ENCODE peak calls at places on chromosomes 2 and 18, in eight cellular contexts. M is mesendoderm; R is activated CD4-positive, alpha-beta T cell treated with anti-CD3 and anti-CD28 coated beads for 4 hours; U is AML-193; Z is H54; O is nephron progenitor cell; E is M059J; P is naive thymus-derived CD4-positive, alpha-beta T cell. N is an unnamed sample.
A peak's percentile ranks its signal among the peaks of the same experiment; 100 is the strongest.

GRCh38 chr2:231810905-231811304 is 24.7 kb downstream of the COPS7B start:
- DNase-seq in M (peak; percentile 24), R (no peak), U (no peak), Z (peak; percentile 56), O (no peak), E (peak; percentile 78), P (no peak), N (peak; percentile 57)

GRCh38 chr18:3554091-3554601 is 104.2 kb downstream of the TGIF1 start:
- DNase-seq in M (peak; percentile 93), R (no peak), U (no peak), Z (no peak), O (peak; percentile 38), E (no peak), P (no peak), N (no peak)

GRCh38 chr2:42895134-42895795 is 102.9 kb upstream of the HAAO start:
- DNase-seq in M (no peak), R (no peak), U (no peak), Z (no peak), O (no peak), E (peak; percentile 22), P (no peak), N (no peak)

GRCh38 chr2:99679518-99679917 is 189.7 kb upstream of the REV1 start:
- DNase-seq in M (no peak), R (no peak), U (peak; percentile 17), Z (no peak), O (no peak), E (no peak), P (no peak), N (no peak)

GRCh38 chr2:20144861-20145260 is 80.1 kb downstream of the SDC1 start:
- DNase-seq in M (no peak), R (no peak), U (no peak), Z (no peak), O (no peak), E (no peak), P (no peak), N (no peak)

GRCh38 chr2:174337337-174338154 is 2.8 kb downstream of the SP9 start:
- DNase-seq in M (peak; percentile 65), R (no peak), U (no peak), Z (no peak), O (peak; percentile 61), E (peak; percentile 5), P (peak; percentile 49), N (no peak)

GRCh38 chr2:189037518-189037917 is 63.3 kb downstream of the COL3A1 start:
- DNase-seq in M (no peak), R (no peak), U (no peak), Z (peak; percentile 3), O (no peak), E (peak; percentile 41), P (no peak), N (no peak)

GRCh38 chr2:160380613-160381012 is 113.0 kb downstream of the RBMS1 start:
- DNase-seq in M (no peak), R (no peak), U (no peak), Z (no peak), O (no peak), E (no peak), P (no peak), N (no peak)

GRCh38 chr2:46008082-46008870 is 288.9 kb upstream of the EPAS1 start:
- DNase-seq in M (no peak), R (no peak), U (no peak), Z (no peak), O (no peak), E (peak; percentile 70), P (no peak), N (no peak)

GRCh38 chr2:85541753-85542457 is 2.9 kb downstream of the MAT2A start:
- DNase-seq in M (no peak), R (no peak), U (no peak), Z (no peak), O (no peak), E (no peak), P (no peak), N (no peak)

GRCh38 chr18:37253424-37254255 is 312.0 kb downstream of the CELF4 start:
- DNase-seq in M (peak; percentile 70), R (no peak), U (no peak), Z (no peak), O (peak; percentile 83), E (no peak), P (no peak), N (no peak)

GRCh38 chr2:160399880-160400279 is 93.7 kb downstream of the RBMS1 start:
- DNase-seq in M (no peak), R (no peak), U (no peak), Z (no peak), O (no peak), E (no peak), P (no peak), N (no peak)

GRCh38 chr2:110785439-110785838 is 53.1 kb downstream of the ACOXL start:
- DNase-seq in M (no peak), R (no peak), U (no peak), Z (no peak), O (no peak), E (no peak), P (no peak), N (no peak)

GRCh38 chr2:202881570-202881969 is 10.0 kb upstream of the ICA1L start:
- DNase-seq in M (no peak), R (no peak), U (no peak), Z (no peak), O (no peak), E (no peak), P (no peak), N (no peak)

GRCh38 chr18:9952633-9953416 is 39.0 kb downstream of the VAPA start:
- DNase-seq in M (no peak), R (no peak), U (peak; percentile 42), Z (peak; percentile 36), O (no peak), E (peak; percentile 20), P (no peak), N (no peak)

GRCh38 chr2:85445316-85446295 is 27.1 kb downstream of the SH2D6 start:
- DNase-seq in M (peak; percentile 52), R (no peak), U (no peak), Z (no peak), O (no peak), E (peak; percentile 48), P (no peak), N (no peak)

GRCh38 chr18:57447154-57447621 is 12.0 kb downstream of the ONECUT2 start:
- DNase-seq in M (peak; percentile 86), R (no peak), U (peak; percentile 12), Z (no peak), O (peak; percentile 96), E (no peak), P (no peak), N (no peak)

GRCh38 chr2:157837851-157838441 is 38.2 kb downstream of the ACVR1 start:
- DNase-seq in M (no peak), R (no peak), U (no peak), Z (no peak), O (no peak), E (peak; percentile 25), P (no peak), N (peak; percentile 60)

GRCh38 chr18:35326695-35327387 is 17.4 kb downstream of the ZNF24 start:
- DNase-seq in M (peak; percentile 57), R (no peak), U (no peak), Z (no peak), O (no peak), E (no peak), P (no peak), N (no peak)

GRCh38 chr18:48693625-48694262 is 154.9 kb downstream of the CTIF start:
- DNase-seq in M (no peak), R (no peak), U (no peak), Z (no peak), O (no peak), E (peak; percentile 17), P (no peak), N (peak; percentile 19)

GRCh38 chr18:12933323-12933722 is 14.5 kb upstream of the SEH1L start:
- DNase-seq in M (no peak), R (no peak), U (no peak), Z (no peak), O (no peak), E (no peak), P (no peak), N (no peak)

GRCh38 chr18:71598374-71598773 is 945.8 kb downstream of the CBLN2 start:
- DNase-seq in M (no peak), R (no peak), U (no peak), Z (no peak), O (no peak), E (no peak), P (no peak), N (no peak)

GRCh38 chr2:136114392-136114791 is 3.6 kb downstream of the CXCR4 start:
- DNase-seq in M (no peak), R (no peak), U (no peak), Z (no peak), O (no peak), E (no peak), P (peak; percentile 41), N (no peak)

GRCh38 chr2:2582998-2583545 is 252.0 kb upstream of the MYT1L start:
- DNase-seq in M (no peak), R (no peak), U (no peak), Z (no peak), O (no peak), E (no peak), P (no peak), N (no peak)

GRCh38 chr2:1132328-1132964 is 181.8 kb downstream of the SNTG2 start:
- DNase-seq in M (no peak), R (no peak), U (no peak), Z (no peak), O (no peak), E (no peak), P (no peak), N (no peak)

GRCh38 chr2:196591621-196592022 is 47.9 kb upstream of the CCDC150 start:
- DNase-seq in M (peak; percentile 26), R (no peak), U (no peak), Z (no peak), O (no peak), E (no peak), P (no peak), N (no peak)

GRCh38 chr2:188360485-188361263 is 69.0 kb downstream of the GULP1 start:
- DNase-seq in M (no peak), R (no peak), U (no peak), Z (no peak), O (no peak), E (no peak), P (no peak), N (no peak)

GRCh38 chr2:223043164-223043941 is 8.6 kb upstream of the KCNE4 start:
- DNase-seq in M (no peak), R (no peak), U (peak; percentile 80), Z (no peak), O (no peak), E (no peak), P (no peak), N (no peak)

GRCh38 chr18:8232791-8233190 is 376.4 kb upstream of the RAB12 start:
- DNase-seq in M (peak; percentile 99), R (no peak), U (no peak), Z (no peak), O (no peak), E (no peak), P (peak; percentile 2), N (no peak)

N was measured in SJSA1.